ENCODE peak calls at places on chromosomes 6 and 20, in nine cellular contexts. L, C, T, H, V, M, P, O and G are unnamed samples.

GRCh38 chr20:39795401-39796272 is 833.5 kb downstream of the DHX35 start:
- DNase-seq in L (no peak), C (peak; percentile 28), T (no peak), H (no peak), V (no peak), M (no peak), P (no peak), O (no peak), G (no peak)

GRCh38 chr6:163820745-163821456 is 406.4 kb downstream of the QKI start:
- DNase-seq in L (no peak), C (no peak), T (no peak), H (no peak), V (no peak), M (no peak), P (no peak), O (no peak), G (no peak)

GRCh38 chr20:63518946-63519764 is 1.4 kb upstream of the PPDPF start:
- DNase-seq in L (no peak), C (peak; percentile 28), T (peak; percentile 46), H (peak; percentile 1), V (no peak), M (no peak), P (no peak), O (no peak), G (no peak)

GRCh38 chr20:37352611-37352980 is 6.7 kb downstream of the SRC start:
- DNase-seq in L (no peak), C (no peak), T (peak; percentile 36), H (no peak), V (no peak), M (no peak), P (no peak), O (no peak), G (no peak)

GRCh38 chr6:108114861-108115597 is 40.5 kb upstream of the OSTM1 start:
- DNase-seq in L (peak; percentile 83), C (peak; percentile 80), T (peak; percentile 70), H (peak; percentile 66), V (peak; percentile 75), M (peak; percentile 48), P (no peak), O (peak; percentile 19), G (peak; percentile 71)

GRCh38 chr6:50147371-50147770 is 97.6 kb upstream of the DEFB112 start:
- DNase-seq in L (no peak), C (no peak), T (no peak), H (no peak), V (no peak), M (no peak), P (no peak), O (no peak), G (no peak)

GRCh38 chr6:70130865-70131264 is 172.0 kb downstream of the COL9A1 start:
- DNase-seq in L (no peak), C (no peak), T (no peak), H (no peak), V (no peak), M (no peak), P (no peak), O (no peak), G (no peak)

GRCh38 chr6:142118926-142119325 is 13.8 kb upstream of the GJE1 start:
- DNase-seq in L (no peak), C (no peak), T (no peak), H (no peak), V (no peak), M (no peak), P (no peak), O (no peak), G (no peak)